ENCODE peak calls at places on chromosomes 3 and 15, in six cellular contexts. One of them, this sample, is unnamed.

GRCh38 chr3:7432610-7433009 is 571.7 kb downstream of the GRM7 start:
- DNase-seq in vagina: no peak
- DNase-seq in transverse colon: no peak
- DNase-seq in lower lobe of right lung: no peak
- DNase-seq in heart left ventricle: no peak
- DNase-seq in esophagus muscularis mucosa: no peak
- DNase-seq in this sample: no peak

GRCh38 chr15:58985443-58985842 is 2.0 kb upstream of the RNF111 start:
- DNase-seq in vagina: no peak
- DNase-seq in transverse colon: peak
- DNase-seq in lower lobe of right lung: no peak
- DNase-seq in heart left ventricle: peak
- DNase-seq in esophagus muscularis mucosa: no peak
- DNase-seq in this sample: no peak

GRCh38 chr3:189403194-189403593 is 228.0 kb upstream of the TP63 start:
- DNase-seq in vagina: no peak
- DNase-seq in transverse colon: no peak
- DNase-seq in lower lobe of right lung: no peak
- DNase-seq in heart left ventricle: no peak
- DNase-seq in esophagus muscularis mucosa: no peak
- DNase-seq in this sample: no peak

GRCh38 chr3:177071496-177072156 is 125.7 kb downstream of the TBL1XR1 start:
- DNase-seq in vagina: no peak
- DNase-seq in transverse colon: no peak
- DNase-seq in lower lobe of right lung: no peak
- DNase-seq in heart left ventricle: no peak
- DNase-seq in esophagus muscularis mucosa: no peak
- DNase-seq in this sample: no peak

GRCh38 chr3:14905055-14905657 is 42.2 kb upstream of the NR2C2 start:
- DNase-seq in vagina: no peak
- DNase-seq in transverse colon: no peak
- DNase-seq in lower lobe of right lung: no peak
- DNase-seq in heart left ventricle: no peak
- DNase-seq in esophagus muscularis mucosa: no peak
- DNase-seq in this sample: no peak

GRCh38 chr15:43270676-43271306 is 4.1 kb upstream of the TGM5 start:
- DNase-seq in vagina: peak
- DNase-seq in transverse colon: no peak
- DNase-seq in lower lobe of right lung: no peak
- DNase-seq in heart left ventricle: no peak
- DNase-seq in esophagus muscularis mucosa: no peak
- DNase-seq in this sample: no peak

GRCh38 chr3:13134879-13135206 is 61.6 kb upstream of the IQSEC1 start:
- DNase-seq in vagina: no peak
- DNase-seq in transverse colon: no peak
- DNase-seq in lower lobe of right lung: no peak
- DNase-seq in heart left ventricle: no peak
- DNase-seq in esophagus muscularis mucosa: no peak
- DNase-seq in this sample: no peak

GRCh38 chr15:67981848-67982247 is 72.3 kb upstream of the PIAS1 start:
- DNase-seq in vagina: no peak
- DNase-seq in transverse colon: no peak
- DNase-seq in lower lobe of right lung: no peak
- DNase-seq in heart left ventricle: no peak
- DNase-seq in esophagus muscularis mucosa: no peak
- DNase-seq in this sample: no peak

GRCh38 chr3:136305879-136306278 is 55.7 kb downstream of the PCCB start:
- DNase-seq in vagina: no peak
- DNase-seq in transverse colon: no peak
- DNase-seq in lower lobe of right lung: no peak
- DNase-seq in heart left ventricle: no peak
- DNase-seq in esophagus muscularis mucosa: no peak
- DNase-seq in this sample: no peak

GRCh38 chr3:49454457-49454856 is 15.6 kb upstream of the DAG1 start:
- DNase-seq in vagina: no peak
- DNase-seq in transverse colon: no peak
- DNase-seq in lower lobe of right lung: no peak
- DNase-seq in heart left ventricle: peak
- DNase-seq in esophagus muscularis mucosa: no peak
- DNase-seq in this sample: no peak

GRCh38 chr3:116444819-116445290 is 432 bp downstream of the LSAMP start:
- DNase-seq in vagina: no peak
- DNase-seq in transverse colon: no peak
- DNase-seq in lower lobe of right lung: no peak
- DNase-seq in heart left ventricle: peak
- DNase-seq in esophagus muscularis mucosa: no peak
- DNase-seq in this sample: no peak

GRCh38 chr15:61441901-61442300 is 212.8 kb upstream of the RORA start:
- DNase-seq in vagina: no peak
- DNase-seq in transverse colon: no peak
- DNase-seq in lower lobe of right lung: no peak
- DNase-seq in heart left ventricle: no peak
- DNase-seq in esophagus muscularis mucosa: no peak
- DNase-seq in this sample: no peak

GRCh38 chr3:98855811-98856400 is 45.6 kb downstream of the DCBLD2 start:
- DNase-seq in vagina: no peak
- DNase-seq in transverse colon: no peak
- DNase-seq in lower lobe of right lung: no peak
- DNase-seq in heart left ventricle: no peak
- DNase-seq in esophagus muscularis mucosa: no peak
- DNase-seq in this sample: peak

GRCh38 chr15:84914351-84914750 is 29.9 kb downstream of the SLC28A1 start:
- DNase-seq in vagina: no peak
- DNase-seq in transverse colon: no peak
- DNase-seq in lower lobe of right lung: no peak
- DNase-seq in heart left ventricle: no peak
- DNase-seq in esophagus muscularis mucosa: no peak
- DNase-seq in this sample: no peak
- H3K27ac ChIP-seq in vagina: peak
- H3K27ac ChIP-seq in transverse colon: peak
- H3K27ac ChIP-seq in lower lobe of right lung: no peak
- H3K27ac ChIP-seq in heart left ventricle: peak
- H3K27ac ChIP-seq in esophagus muscularis mucosa: peak
- H3K27ac ChIP-seq in this sample: peak

GRCh38 chr3:172562881-172563835 is 39.9 kb upstream of the TNFSF10 start:
- DNase-seq in vagina: no peak
- DNase-seq in transverse colon: no peak
- DNase-seq in lower lobe of right lung: no peak
- DNase-seq in heart left ventricle: no peak
- DNase-seq in esophagus muscularis mucosa: no peak
- DNase-seq in this sample: no peak
- H3K27ac ChIP-seq in vagina: peak
- H3K27ac ChIP-seq in transverse colon: peak
- H3K27ac ChIP-seq in lower lobe of right lung: peak
- H3K27ac ChIP-seq in heart left ventricle: peak
- H3K27ac ChIP-seq in esophagus muscularis mucosa: peak
- H3K27ac ChIP-seq in this sample: peak

GRCh38 chr3:100641471-100642032 is 32.2 kb downstream of the ADGRG7 start:
- DNase-seq in vagina: no peak
- DNase-seq in transverse colon: no peak
- DNase-seq in lower lobe of right lung: no peak
- DNase-seq in heart left ventricle: no peak
- DNase-seq in esophagus muscularis mucosa: no peak
- DNase-seq in this sample: no peak

GRCh38 chr3:100650651-100651611 is 41.5 kb downstream of the ADGRG7 start:
- DNase-seq in vagina: no peak
- DNase-seq in transverse colon: no peak
- DNase-seq in lower lobe of right lung: no peak
- DNase-seq in heart left ventricle: no peak
- DNase-seq in esophagus muscularis mucosa: no peak
- DNase-seq in this sample: peak

GRCh38 chr3:100647673-100648072 is 38.3 kb downstream of the ADGRG7 start:
- DNase-seq in vagina: no peak
- DNase-seq in transverse colon: no peak
- DNase-seq in lower lobe of right lung: no peak
- DNase-seq in heart left ventricle: no peak
- DNase-seq in esophagus muscularis mucosa: no peak
- DNase-seq in this sample: no peak

GRCh38 chr3:100647171-100647570 is 37.8 kb downstream of the ADGRG7 start:
- DNase-seq in vagina: no peak
- DNase-seq in transverse colon: no peak
- DNase-seq in lower lobe of right lung: no peak
- DNase-seq in heart left ventricle: no peak
- DNase-seq in esophagus muscularis mucosa: no peak
- DNase-seq in this sample: no peak

DNA sequence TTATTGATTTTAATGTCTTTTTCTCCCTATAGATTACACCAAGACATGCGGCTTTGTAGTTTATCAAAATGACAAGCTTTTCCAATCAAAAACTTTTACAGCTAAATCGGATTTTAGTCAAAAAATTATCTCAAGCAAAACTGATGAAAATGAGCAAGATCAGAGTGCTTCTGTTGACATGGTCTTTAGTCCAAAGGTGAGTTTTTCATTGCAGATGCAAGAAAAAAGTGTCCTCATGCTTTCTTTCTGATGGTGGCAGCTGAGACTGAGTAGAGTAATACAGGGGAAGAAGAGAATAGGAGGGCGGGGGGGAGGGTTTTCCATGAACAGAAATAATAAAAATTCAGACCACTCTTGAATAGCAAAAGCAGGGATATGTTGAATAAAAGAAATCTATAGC is 36.5 kb downstream of the ADGRG7 start:
- DNase-seq in vagina: no peak
- DNase-seq in transverse colon: no peak
- DNase-seq in lower lobe of right lung: no peak
- DNase-seq in heart left ventricle: no peak
- DNase-seq in esophagus muscularis mucosa: no peak
- DNase-seq in this sample: no peak
- H3K27ac ChIP-seq in vagina: no peak
- H3K27ac ChIP-seq in transverse colon: no peak
- H3K27ac ChIP-seq in lower lobe of right lung: no peak
- H3K27ac ChIP-seq in heart left ventricle: no peak
- H3K27ac ChIP-seq in esophagus muscularis mucosa: no peak
- H3K27ac ChIP-seq in this sample: no peak

DNA sequence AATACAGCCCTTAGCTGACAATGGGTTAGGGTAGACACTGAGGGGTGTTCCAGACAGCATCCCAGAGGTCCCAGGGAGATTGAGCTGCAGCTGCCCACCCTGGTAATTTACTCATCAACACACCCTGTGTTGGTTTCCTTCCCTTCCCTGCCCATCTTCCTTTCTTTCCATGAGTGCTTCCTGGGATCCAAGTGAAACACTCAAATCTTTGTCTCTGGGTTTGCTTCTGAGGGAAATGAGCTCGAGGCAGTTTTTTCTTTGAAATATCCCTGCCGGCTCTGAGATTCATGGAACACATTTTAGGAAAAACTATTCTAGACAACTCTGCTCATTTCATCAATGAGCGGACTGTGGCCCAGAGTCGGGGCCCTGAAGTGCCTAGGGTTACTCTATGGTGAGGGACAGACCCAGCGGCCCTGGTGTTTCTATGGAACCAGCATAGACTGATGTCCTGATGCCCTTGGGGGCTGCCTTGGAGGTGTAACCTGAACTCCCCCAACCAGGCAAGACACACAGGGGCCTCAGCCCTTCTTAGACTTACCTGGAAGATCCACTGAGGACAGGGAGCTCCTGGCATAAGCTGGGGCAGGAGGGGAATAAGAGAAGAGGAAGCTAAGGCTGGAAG is 14.9 kb upstream of the CSRNP1 start:
- DNase-seq in vagina: no peak
- DNase-seq in transverse colon: no peak
- DNase-seq in lower lobe of right lung: no peak
- DNase-seq in heart left ventricle: no peak
- DNase-seq in esophagus muscularis mucosa: no peak
- DNase-seq in this sample: no peak
- H3K27ac ChIP-seq in vagina: no peak
- H3K27ac ChIP-seq in transverse colon: no peak
- H3K27ac ChIP-seq in lower lobe of right lung: no peak
- H3K27ac ChIP-seq in heart left ventricle: no peak
- H3K27ac ChIP-seq in esophagus muscularis mucosa: no peak
- H3K27ac ChIP-seq in this sample: no peak

GRCh38 chr15:85382942-85383341 is 2.5 kb downstream of the AKAP13 start:
- DNase-seq in vagina: no peak
- DNase-seq in transverse colon: no peak
- DNase-seq in lower lobe of right lung: no peak
- DNase-seq in heart left ventricle: no peak
- DNase-seq in esophagus muscularis mucosa: peak
- DNase-seq in this sample: no peak

GRCh38 chr15:85381850-85382751 is 1.7 kb downstream of the AKAP13 start:
- DNase-seq in vagina: no peak
- DNase-seq in transverse colon: no peak
- DNase-seq in lower lobe of right lung: no peak
- DNase-seq in heart left ventricle: no peak
- DNase-seq in esophagus muscularis mucosa: peak
- DNase-seq in this sample: peak

GRCh38 chr15:85380217-85380859 is at the start of gene AKAP13:
- DNase-seq in vagina: peak
- DNase-seq in transverse colon: peak
- DNase-seq in lower lobe of right lung: peak
- DNase-seq in heart left ventricle: peak
- DNase-seq in esophagus muscularis mucosa: peak
- DNase-seq in this sample: peak

GRCh38 chr15:85379403-85380131 is 836 bp upstream of the AKAP13 start:
- DNase-seq in vagina: no peak
- DNase-seq in transverse colon: peak
- DNase-seq in lower lobe of right lung: no peak
- DNase-seq in heart left ventricle: no peak
- DNase-seq in esophagus muscularis mucosa: no peak
- DNase-seq in this sample: no peak

DNA sequence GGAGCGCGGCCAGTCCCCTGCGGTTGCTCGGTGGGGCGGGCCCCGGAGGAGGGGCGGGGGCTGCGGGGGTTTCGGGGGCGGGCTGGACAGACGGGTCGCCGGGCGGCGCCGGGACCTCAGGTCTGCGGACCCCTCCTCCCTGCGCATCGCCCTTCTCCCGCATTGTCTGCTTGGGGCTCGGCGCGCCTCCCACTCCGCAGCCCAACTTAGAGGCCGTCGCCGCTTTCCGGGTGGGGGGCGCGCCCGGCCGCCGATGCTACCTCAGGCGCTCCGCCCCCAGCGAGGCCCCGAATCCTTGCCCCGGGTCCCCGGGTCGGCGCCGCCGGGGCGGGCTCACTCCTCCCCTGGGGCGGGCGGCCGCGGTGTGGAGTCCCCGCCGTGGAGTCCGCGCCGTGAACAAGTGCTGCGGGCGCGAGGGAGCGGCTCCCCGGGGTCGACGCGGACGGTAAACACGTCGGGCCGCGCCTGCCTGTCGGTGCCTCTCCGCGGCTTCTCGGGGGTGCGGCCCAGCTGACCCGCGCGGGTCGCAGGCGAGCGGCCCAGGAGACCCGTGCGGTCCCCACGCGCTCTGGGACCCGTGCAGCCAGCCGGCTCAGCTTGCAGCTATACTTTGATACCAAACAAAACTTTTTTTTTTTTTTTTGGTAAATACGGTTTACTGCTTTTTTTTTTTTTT is 595 bp downstream of the AKAP13 start:
- DNase-seq in vagina: no peak
- DNase-seq in transverse colon: peak
- DNase-seq in lower lobe of right lung: peak
- DNase-seq in heart left ventricle: peak
- DNase-seq in esophagus muscularis mucosa: peak
- DNase-seq in this sample: no peak
- H3K27ac ChIP-seq in vagina: peak
- H3K27ac ChIP-seq in transverse colon: peak
- H3K27ac ChIP-seq in lower lobe of right lung: peak
- H3K27ac ChIP-seq in heart left ventricle: peak
- H3K27ac ChIP-seq in esophagus muscularis mucosa: peak
- H3K27ac ChIP-seq in this sample: peak

This sample was measured in epithelial cell of prostate.